ENCODE peak calls at places on chromosomes 12 and 14, in seven cellular contexts. J is epithelial cell of esophagus; C is neuronal stem cell; E is astrocyte; V is AG10803; X is CD8-positive, alpha-beta T cell; D is fibroblast of the aortic adventitia. B is an unnamed sample.

GRCh38 chr12:120750806-120751205 is 25.2 kb downstream of the ACADS start:
- DNase-seq in J (no peak), C (no peak), E (no peak), V (no peak), X (no peak), D (no peak), B (no peak)

GRCh38 chr14:104460920-104461651 is 118.5 kb upstream of the C14orf180 start:
- DNase-seq in J (no peak), C (peak), E (no peak), V (no peak), X (no peak), D (no peak), B (no peak)

GRCh38 chr12:80165741-80166140 is 66.4 kb downstream of the OTOGL start:
- DNase-seq in J (no peak), C (no peak), E (no peak), V (no peak), X (no peak), D (no peak), B (no peak)

GRCh38 chr14:76985021-76985420 is 43.5 kb downstream of the IRF2BPL start:
- DNase-seq in J (no peak), C (no peak), E (no peak), V (no peak), X (no peak), D (peak), B (no peak)

GRCh38 chr12:100399095-100399494 is 42.2 kb downstream of the SLC17A8 start:
- DNase-seq in J (no peak), C (no peak), E (no peak), V (no peak), X (no peak), D (no peak), B (no peak)

GRCh38 chr12:95543305-95543704 is 8.0 kb downstream of the USP44 start:
- DNase-seq in J (no peak), C (no peak), E (no peak), V (no peak), X (no peak), D (no peak), B (no peak)

GRCh38 chr14:72883963-72884362 is 9.9 kb downstream of the DPF3 start:
- DNase-seq in J (peak), C (no peak), E (peak), V (no peak), X (no peak), D (peak), B (peak)

GRCh38 chr14:100303179-100303578 is 3.1 kb downstream of the SLC25A29 start:
- DNase-seq in J (no peak), C (no peak), E (no peak), V (no peak), X (no peak), D (peak), B (no peak)

GRCh38 chr12:65415826-65416225 is 137.3 kb downstream of the MSRB3 start:
- DNase-seq in J (peak), C (no peak), E (no peak), V (no peak), X (no peak), D (peak), B (no peak)

GRCh38 chr12:82870825-82871377 is 184.2 kb downstream of the TMTC2 start:
- DNase-seq in J (no peak), C (no peak), E (no peak), V (no peak), X (no peak), D (no peak), B (no peak)

GRCh38 chr12:68521321-68521839 is 89.3 kb upstream of the RAP1B start:
- DNase-seq in J (peak), C (no peak), E (peak), V (peak), X (no peak), D (peak), B (peak)

GRCh38 chr14:65434216-65434850 is 21.8 kb downstream of the FUT8 start:
- DNase-seq in J (no peak), C (no peak), E (peak), V (peak), X (no peak), D (peak), B (no peak)

GRCh38 chr12:72031066-72031465 is 92.4 kb downstream of the TPH2 start:
- DNase-seq in J (no peak), C (no peak), E (no peak), V (no peak), X (no peak), D (no peak), B (no peak)

GRCh38 chr14:99609245-99610117 is 5.5 kb upstream of the CCDC85C start:
- DNase-seq in J (peak), C (no peak), E (no peak), V (no peak), X (no peak), D (peak), B (no peak)

GRCh38 chr14:52950898-52951729 is at the start of gene FERMT2:
- DNase-seq in J (peak), C (peak), E (peak), V (peak), X (no peak), D (peak), B (peak)

GRCh38 chr14:64930085-64930843 is 12.3 kb downstream of the GPX2 start:
- DNase-seq in J (no peak), C (no peak), E (peak), V (peak), X (no peak), D (peak), B (no peak)

GRCh38 chr14:20609215-20610001 is 18.2 kb upstream of the RNASE12 start:
- DNase-seq in J (peak), C (peak), E (peak), V (peak), X (peak), D (peak), B (peak)

GRCh38 chr14:42192659-42193425 is 586.2 kb downstream of the LRFN5 start:
- DNase-seq in J (peak), C (no peak), E (peak), V (peak), X (no peak), D (peak), B (peak)

GRCh38 chr12:74914378-74914777 is 295.3 kb downstream of the KCNC2 start:
- DNase-seq in J (no peak), C (no peak), E (no peak), V (no peak), X (no peak), D (no peak), B (no peak)

DNA sequence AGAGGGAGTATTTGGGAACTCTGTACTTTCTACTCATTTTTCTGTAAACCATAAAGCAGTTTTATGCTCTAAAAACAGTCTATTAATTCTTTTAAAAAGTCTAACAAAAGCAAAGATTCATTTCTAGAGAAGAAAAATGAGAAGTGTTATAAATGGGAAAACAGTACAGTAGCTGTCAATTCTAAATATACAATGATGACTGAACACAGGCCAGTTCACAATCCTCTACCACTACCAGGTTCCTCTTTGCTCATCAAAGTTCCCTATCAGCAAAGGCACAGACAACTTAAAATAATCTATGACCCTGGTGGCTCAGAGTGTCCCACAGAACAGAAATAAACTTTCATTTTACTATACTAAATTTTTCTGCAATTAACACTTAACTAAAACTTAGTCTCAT is 12.5 kb downstream of the NAA25 start:
- DNase-seq in J (no peak), C (no peak), E (no peak), V (no peak), X (no peak), D (no peak), B (no peak)
- H3K4me3 ChIP-seq in J (no peak), C (no peak), E (no peak), V (no peak), X (no peak), D (no peak), B (no peak)

DNA sequence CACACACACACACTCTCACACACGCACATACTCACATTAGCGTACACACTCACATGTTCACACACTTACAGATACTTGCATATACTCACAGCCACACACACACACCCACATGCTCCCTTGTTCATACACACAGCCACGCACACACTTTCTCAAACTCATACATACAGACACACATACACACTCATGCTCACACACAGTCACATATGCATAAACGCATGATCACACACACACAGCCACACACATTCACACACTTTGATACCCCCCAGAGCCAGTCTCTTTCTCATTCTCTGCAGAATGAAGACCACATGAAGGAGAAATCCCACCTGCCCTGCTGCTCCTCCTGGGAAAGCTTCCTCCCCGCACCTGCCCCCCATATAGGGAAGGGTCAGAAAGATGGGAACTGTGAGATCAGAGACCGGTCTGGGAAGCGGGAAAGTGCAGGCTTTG is 105.0 kb upstream of the MED13L start:
- DNase-seq in J (no peak), C (no peak), E (peak), V (peak), X (no peak), D (peak), B (no peak)
- H3K4me3 ChIP-seq in J (no peak), C (no peak), E (peak), V (peak), X (no peak), D (peak), B (no peak)

GRCh38 chr12:13101854-13102375 is 1.6 kb downstream of the GSG1 start:
- DNase-seq in J (peak), C (no peak), E (no peak), V (no peak), X (peak), D (no peak), B (peak)
- H3K4me3 ChIP-seq in J (peak), C (peak), E (peak), V (peak), X (peak), D (no peak), B (peak)

DNA sequence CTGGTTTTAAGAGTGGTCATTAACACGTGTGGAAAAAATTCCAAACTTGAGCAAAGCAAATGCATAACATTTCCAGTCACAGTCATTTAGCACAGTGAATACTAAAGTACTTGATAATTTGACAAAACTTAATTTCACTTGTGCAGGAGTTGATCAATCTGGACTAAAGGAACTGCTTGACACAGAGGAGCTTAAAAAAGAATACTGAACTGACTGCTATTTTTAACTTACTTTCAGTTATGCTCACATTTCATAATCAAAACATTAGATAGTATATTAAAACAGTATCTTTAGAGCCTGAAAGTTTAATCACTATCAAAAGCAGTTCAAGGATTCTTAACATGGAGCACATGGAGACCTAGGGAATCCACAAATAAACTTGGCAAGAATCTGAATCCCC is 7.4 kb downstream of the UBE2N start:
- DNase-seq in J (no peak), C (no peak), E (peak), V (no peak), X (no peak), D (peak), B (no peak)
- H3K4me3 ChIP-seq in J (no peak), C (no peak), E (no peak), V (no peak), X (no peak), D (no peak), B (no peak)

DNA sequence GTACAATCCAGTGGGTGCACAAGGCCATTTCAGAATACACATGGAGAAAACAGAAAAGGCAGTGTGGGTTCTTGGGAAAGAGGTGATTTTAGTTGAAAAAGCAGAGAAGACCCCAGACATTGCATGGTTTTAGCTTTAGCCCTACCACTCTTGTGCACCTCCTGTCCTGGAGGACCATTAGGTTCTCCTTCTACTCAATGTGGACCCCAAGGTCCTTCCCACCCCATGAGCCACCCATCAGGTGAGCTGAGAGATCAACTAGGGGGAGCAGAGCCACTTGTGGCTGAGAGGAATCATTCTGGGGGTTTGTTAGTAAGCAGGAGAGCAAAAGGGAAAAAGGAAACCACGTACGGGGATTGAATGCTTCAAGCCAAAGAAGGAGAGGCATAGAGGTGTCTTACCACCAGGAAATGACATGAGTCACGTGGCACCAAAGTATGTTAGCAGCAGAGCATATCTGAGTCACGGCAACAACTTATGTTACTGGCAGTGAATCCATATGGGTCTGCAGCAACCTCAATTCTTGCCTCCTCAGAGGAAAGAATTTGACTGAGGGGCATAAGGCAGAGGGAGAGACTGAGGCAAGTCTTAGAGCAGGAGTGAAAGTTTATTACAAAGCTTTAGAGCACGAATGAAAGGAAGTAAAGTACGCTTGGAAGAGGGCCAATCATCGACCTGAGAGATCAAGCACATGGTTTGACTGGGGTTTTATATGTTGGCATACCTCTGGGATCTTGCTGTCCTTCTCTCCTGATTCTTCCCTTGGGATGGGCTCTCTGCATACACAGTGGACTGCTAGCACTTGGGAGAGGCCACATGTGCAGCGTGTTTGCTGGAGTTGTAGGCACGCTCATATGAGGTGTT is 73.9 kb downstream of the HSD17B6 start:
- DNase-seq in J (peak), C (no peak), E (peak), V (peak), X (peak), D (peak), B (peak)
- H3K4me3 ChIP-seq in J (peak), C (no peak), E (no peak), V (no peak), X (no peak), D (no peak), B (no peak)

GRCh38 chr12:51323317-51323960 is 535 bp downstream of the BIN2 start:
- DNase-seq in J (no peak), C (no peak), E (no peak), V (no peak), X (peak), D (no peak), B (no peak)
- H3K4me3 ChIP-seq in J (no peak), C (no peak), E (no peak), V (no peak), X (peak), D (no peak), B (no peak)

GRCh38 chr12:49274396-49275069 is 9.7 kb downstream of the TUBA1C start:
- DNase-seq in J (no peak), C (no peak), E (no peak), V (no peak), X (no peak), D (no peak), B (no peak)

GRCh38 chr12:49277466-49277865 is 12.6 kb downstream of the TUBA1C start:
- DNase-seq in J (no peak), C (no peak), E (no peak), V (no peak), X (no peak), D (no peak), B (no peak)

GRCh38 chr12:49273726-49274395 is 9.0 kb downstream of the TUBA1C start:
- DNase-seq in J (no peak), C (no peak), E (no peak), V (no peak), X (no peak), D (no peak), B (no peak)

GRCh38 chr12:49276304-49277290 is 11.7 kb downstream of the TUBA1C start:
- DNase-seq in J (no peak), C (no peak), E (no peak), V (no peak), X (no peak), D (no peak), B (no peak)

GRCh38 chr12:49272790-49273725 is 8.2 kb downstream of the TUBA1C start:
- DNase-seq in J (no peak), C (no peak), E (no peak), V (no peak), X (no peak), D (no peak), B (no peak)
- H3K4me3 ChIP-seq in J (no peak), C (no peak), E (no peak), V (no peak), X (no peak), D (no peak), B (no peak)

B was measured in bronchial epithelial cell.